ENCODE peak calls at places on chromosome 4, in nine cellular contexts. V, A, M, W, O, J, I, X and Y are unnamed samples. For H3K4me1, the result is how much of the 10 kb centered on the place peaks cover.

GRCh38 chr4:23805381-23805780 is 84.5 kb downstream of the PPARGC1A start:
- DNase-seq in V (no peak), A (no peak), M (no peak), W (no peak), O (no peak), J (no peak), I (no peak), X (no peak), Y (no peak)

GRCh38 chr4:49221209-49221608 is 235.1 kb downstream of the CWH43 start:
- DNase-seq in V (no peak), A (no peak), M (no peak), W (no peak), O (no peak), J (peak), I (no peak), X (no peak), Y (no peak)

GRCh38 chr4:100895572-100896197 is 377.9 kb upstream of the EMCN start:
- DNase-seq in V (no peak), A (no peak), M (no peak), W (no peak), O (no peak), J (no peak), I (no peak), X (no peak), Y (no peak)

GRCh38 chr4:83075696-83076095 is 38.8 kb downstream of the PLAC8 start:
- DNase-seq in V (peak), A (no peak), M (no peak), W (no peak), O (no peak), J (no peak), I (no peak), X (no peak), Y (peak)

GRCh38 chr4:78864405-78865024 is 74.7 kb downstream of the PAQR3 start:
- DNase-seq in V (peak), A (no peak), M (peak), W (peak), O (no peak), J (no peak), I (no peak), X (no peak), Y (peak)

GRCh38 chr4:76459291-76459723 is 24.3 kb downstream of the SHROOM3 start:
- DNase-seq in V (no peak), A (no peak), M (peak), W (peak), O (no peak), J (no peak), I (no peak), X (no peak), Y (peak)

GRCh38 chr4:19728773-19729172 is 522.9 kb upstream of the SLIT2 start:
- DNase-seq in V (no peak), A (no peak), M (no peak), W (no peak), O (no peak), J (no peak), I (no peak), X (no peak), Y (no peak)

GRCh38 chr4:123588631-123589223 is 192.1 kb downstream of the SPRY1 start:
- DNase-seq in V (peak), A (no peak), M (no peak), W (no peak), O (no peak), J (no peak), I (no peak), X (no peak), Y (peak)

GRCh38 chr4:22483551-22483981 is 32.3 kb downstream of the ADGRA3 start:
- DNase-seq in V (peak), A (no peak), M (no peak), W (no peak), O (no peak), J (no peak), I (no peak), X (no peak), Y (no peak)

GRCh38 chr4:7460591-7460990 is 25.9 kb upstream of the PSAPL1 start:
- DNase-seq in V (no peak), A (peak), M (peak), W (no peak), O (no peak), J (no peak), I (no peak), X (no peak), Y (peak)

GRCh38 chr4:127586922-127587571 is 45.7 kb upstream of the INTU start:
- DNase-seq in V (peak), A (no peak), M (peak), W (peak), O (no peak), J (no peak), I (no peak), X (no peak), Y (peak)

GRCh38 chr4:184747034-184747830 is 13.3 kb upstream of the CENPU start:
- DNase-seq in V (no peak), A (peak), M (peak), W (no peak), O (no peak), J (no peak), I (no peak), X (no peak), Y (no peak)

GRCh38 chr4:113145147-113145518 is 95.7 kb downstream of the ANK2 start:
- DNase-seq in V (no peak), A (no peak), M (no peak), W (no peak), O (no peak), J (no peak), I (no peak), X (no peak), Y (no peak)
- H3K4me3 ChIP-seq in V (no peak), A (no peak), M (no peak), W (no peak), O (no peak), J (no peak), I (no peak), X (no peak), Y (no peak)

GRCh38 chr4:39030726-39031125 is 1.5 kb downstream of the TMEM156 start:
- DNase-seq in V (no peak), A (no peak), M (no peak), W (no peak), O (no peak), J (no peak), I (no peak), X (no peak), Y (no peak)
- H3K4me1 ChIP-seq in V (under half), A (under half), M (under half), W (under half), O (under half), J (under half), I (under half), X (under half), Y (under half)

GRCh38 chr4:140293979-140294378 is 79.5 kb upstream of the SCOC start:
- DNase-seq in V (peak), A (no peak), M (no peak), W (no peak), O (no peak), J (no peak), I (no peak), X (no peak), Y (no peak)

GRCh38 chr4:140300271-140300970 is 73.0 kb upstream of the SCOC start:
- DNase-seq in V (peak), A (no peak), M (no peak), W (no peak), O (no peak), J (no peak), I (no peak), X (no peak), Y (no peak)

GRCh38 chr4:140296871-140297570 is 76.4 kb upstream of the SCOC start:
- DNase-seq in V (peak), A (no peak), M (peak), W (no peak), O (no peak), J (no peak), I (no peak), X (no peak), Y (no peak)

GRCh38 chr4:140298001-140298400 is 75.4 kb upstream of the SCOC start:
- DNase-seq in V (no peak), A (no peak), M (no peak), W (no peak), O (no peak), J (no peak), I (no peak), X (no peak), Y (no peak)

DNA sequence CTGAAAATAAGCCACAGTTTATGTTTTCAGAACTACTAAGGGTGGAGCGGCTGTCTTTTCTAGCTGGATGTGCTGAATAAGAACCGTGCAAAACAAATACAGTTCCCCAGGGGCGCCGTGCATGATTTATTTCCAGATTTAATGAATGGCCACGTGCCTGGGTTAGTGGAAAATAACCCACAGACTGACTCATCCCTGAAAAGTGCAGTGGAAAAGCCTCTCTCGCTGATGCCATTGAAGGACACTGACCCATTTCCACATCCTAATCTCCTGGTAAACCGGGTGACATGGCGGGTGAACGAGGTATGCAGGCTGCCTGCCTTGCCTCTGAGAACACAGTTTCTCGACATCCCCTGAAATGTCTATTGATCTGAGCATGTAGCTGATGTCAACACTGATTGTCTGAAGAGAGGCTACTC is 77.1 kb upstream of the SCOC start:
- DNase-seq in V (peak), A (no peak), M (peak), W (no peak), O (no peak), J (peak), I (peak), X (no peak), Y (peak)
- H3K4me3 ChIP-seq in V (peak), A (no peak), M (no peak), W (no peak), O (no peak), J (no peak), I (no peak), X (no peak), Y (peak)

GRCh38 chr4:147814334-147814733 is 82.4 kb downstream of the ARHGAP10 start:
- DNase-seq in V (peak), A (no peak), M (no peak), W (no peak), O (no peak), J (no peak), I (no peak), X (no peak), Y (no peak)

GRCh38 chr4:147815741-147816140 is 83.9 kb downstream of the ARHGAP10 start:
- DNase-seq in V (no peak), A (no peak), M (no peak), W (no peak), O (no peak), J (no peak), I (no peak), X (no peak), Y (no peak)

GRCh38 chr4:147820975-147821374 is 89.1 kb downstream of the ARHGAP10 start:
- DNase-seq in V (no peak), A (no peak), M (no peak), W (no peak), O (no peak), J (no peak), I (no peak), X (no peak), Y (no peak)

GRCh38 chr4:147813107-147813773 is 81.4 kb downstream of the ARHGAP10 start:
- DNase-seq in V (no peak), A (no peak), M (no peak), W (no peak), O (no peak), J (no peak), I (no peak), X (no peak), Y (no peak)

DNA sequence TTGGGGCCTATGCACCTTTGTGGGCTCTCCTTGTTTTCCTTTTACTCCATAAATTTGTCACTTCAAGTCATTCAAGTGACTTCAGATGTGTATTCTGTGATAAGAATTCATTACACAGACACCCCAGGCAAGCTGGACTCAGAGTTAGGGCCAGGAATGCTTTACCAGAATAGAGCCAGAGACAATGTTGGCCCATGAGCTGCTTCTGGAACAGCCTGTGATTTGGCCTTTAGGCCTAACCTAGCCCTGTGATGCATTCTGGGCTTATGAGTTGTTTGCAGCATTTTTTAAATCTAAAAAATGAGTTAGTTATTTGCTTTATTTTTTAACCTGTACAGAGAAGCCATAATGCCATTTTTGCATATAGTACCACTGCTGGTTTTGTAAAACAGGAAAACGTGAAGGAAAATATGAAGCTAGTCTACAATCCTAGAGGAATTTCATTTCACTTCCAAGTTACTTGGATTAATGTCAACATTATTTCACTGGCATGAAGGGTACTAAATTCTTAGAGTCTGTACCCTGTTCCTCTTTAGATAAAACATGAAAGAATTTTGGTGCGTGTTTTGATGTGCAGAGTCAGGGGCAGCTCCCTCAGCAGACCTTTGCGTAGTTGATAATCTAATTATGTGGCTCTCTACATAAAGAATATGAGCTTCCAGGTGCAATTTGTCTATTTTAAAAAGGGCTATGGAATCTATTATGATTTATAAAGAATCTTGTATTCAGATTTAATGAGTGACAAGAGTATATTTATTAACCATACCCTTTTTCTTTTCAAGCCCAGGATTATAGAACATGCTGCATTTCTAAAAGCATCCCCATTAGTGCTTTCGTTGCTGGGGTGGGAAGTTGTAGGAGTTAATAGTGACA is 84.7 kb downstream of the ARHGAP10 start:
- DNase-seq in V (no peak), A (no peak), M (no peak), W (no peak), O (no peak), J (no peak), I (no peak), X (no peak), Y (no peak)
- H3K4me1 ChIP-seq in V (under half), A (under half), M (under half), W (under half), O (under half), J (under half), I (half or more), X (under half), Y (under half)